ENCODE peak calls at places on chromosomes 1 and 21, in nine cellular contexts. O is HAP-1; P is mesendoderm; W is CD8-positive, alpha-beta T cell; G is right lobe of liver; T is hepatocyte; H is ovary; Q is aorta; C is psoas muscle. A is an unnamed sample.

GRCh38 chr21:16347223-16347622 is 617.4 kb downstream of the USP25 start:
- DNase-seq in W (no peak), H (no peak), G (no peak), P (no peak), C (no peak), O (no peak), Q (no peak), T (no peak), A (no peak)

GRCh38 chr1:228337711-228338520 is 68.7 kb downstream of the TRIM11 start:
- DNase-seq in G (peak; percentile 34), T (no peak), W (no peak), H (peak; percentile 16), C (peak; percentile 63), P (no peak), O (no peak), Q (peak; percentile 38), A (no peak)

GRCh38 chr1:186236921-186237320 is 138.1 kb downstream of the TPR start:
- DNase-seq in P (peak; percentile 73), G (no peak), C (no peak), O (no peak), W (no peak), H (no peak), Q (no peak), T (peak; percentile 43), A (no peak)

GRCh38 chr1:209732725-209733124 is 23.1 kb upstream of the TRAF3IP3 start:
- DNase-seq in T (no peak), G (no peak), Q (no peak), P (no peak), C (no peak), H (no peak), W (no peak), O (no peak), A (no peak)

GRCh38 chr1:228087771-228088251 is 5.3 kb downstream of the ARF1 start:
- DNase-seq in H (peak; percentile 22), T (no peak), W (no peak), C (peak; percentile 53), O (no peak), P (no peak), G (peak; percentile 41), Q (peak; percentile 69), A (no peak)

GRCh38 chr1:106620521-106620954 is 435.9 kb upstream of the PRMT6 start:
- DNase-seq in T (no peak), W (no peak), O (no peak), H (no peak), G (peak; percentile 38), P (no peak), C (no peak), Q (no peak), A (no peak)

GRCh38 chr1:221778535-221779142 is 36.8 kb upstream of the DUSP10 start:
- DNase-seq in P (no peak), H (no peak), W (peak; percentile 23), Q (peak; percentile 55), G (no peak), C (no peak), T (no peak), O (no peak), A (no peak)

GRCh38 chr21:45384656-45385548 is 20.1 kb upstream of the COL18A1 start:
- DNase-seq in G (peak; percentile 33), C (peak; percentile 42), Q (peak; percentile 37), P (no peak), T (no peak), O (no peak), W (no peak), H (peak; percentile 77), A (no peak)

GRCh38 chr1:179968994-179969919 is 14.6 kb downstream of the CEP350 start:
- DNase-seq in G (no peak), Q (no peak), C (no peak), O (no peak), P (no peak), T (no peak), H (no peak), W (no peak), A (no peak)

GRCh38 chr1:201329286-201329685 is 46.0 kb downstream of the PKP1 start:
- DNase-seq in C (no peak), Q (peak; percentile 36), O (no peak), H (no peak), W (no peak), G (peak; percentile 12), T (no peak), P (no peak), A (no peak)

GRCh38 chr1:109385417-109385816 is 12.3 kb downstream of the SORT1 start:
- DNase-seq in W (no peak), C (peak; percentile 65), O (no peak), T (no peak), G (no peak), H (no peak), Q (peak; percentile 56), P (no peak), A (no peak)

DNA sequence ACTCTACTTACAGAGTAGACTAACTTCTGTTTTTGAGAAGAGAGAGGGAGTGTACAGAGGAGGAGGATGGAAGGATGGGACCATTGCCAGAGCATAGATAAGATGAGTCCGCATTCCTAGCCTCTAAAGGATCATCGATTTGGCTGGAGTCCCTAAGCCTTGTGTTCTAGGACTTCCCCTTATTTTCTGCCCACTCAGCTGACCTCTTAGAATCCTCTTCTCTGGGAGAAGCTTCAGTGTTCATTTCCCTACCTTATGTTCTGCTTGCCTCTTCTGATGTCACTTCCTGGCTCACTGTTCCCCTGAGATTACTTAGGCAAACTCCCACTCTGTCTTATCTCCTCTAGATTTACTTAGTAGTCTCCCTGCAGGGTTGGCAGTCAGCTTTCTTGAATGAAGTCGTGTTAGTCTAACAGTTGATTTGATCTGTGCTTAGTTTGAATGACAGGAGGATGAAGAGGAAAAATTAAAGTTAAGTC is 156.7 kb downstream of the SYT2 start:
- DNase-seq in P (peak; percentile 79), O (no peak), W (no peak), T (peak; percentile 45), Q (no peak), G (no peak), H (no peak), C (no peak), A (no peak)
- H3K4me3 ChIP-seq in P (no peak overlapping the region), O (no peak overlapping the region), W (no peak overlapping the region), T (no peak overlapping the region), Q (no peak overlapping the region), G (no peak overlapping the region), H (no peak overlapping the region), C (no peak overlapping the region), A (no peak overlapping the region)

GRCh38 chr1:12181568-12181967 is 14.8 kb downstream of the TNFRSF1B start:
- DNase-seq in W (no peak), O (no peak), H (no peak), Q (no peak), P (no peak), C (no peak), G (no peak), T (no peak), A (no peak)
- H3K4me1 ChIP-seq in W (peaks cover 44% of the 10 kb centered on the region), O (peaks cover 3% of the 10 kb centered on the region), H (peaks cover 15% of the 10 kb centered on the region), Q (no peaks in the 10 kb centered on the region), P (peaks cover 1% of the 10 kb centered on the region), C (peaks cover 21% of the 10 kb centered on the region), G (peaks cover 13% of the 10 kb centered on the region), T (peaks cover 28% of the 10 kb centered on the region), A (peaks cover 82% of the 10 kb centered on the region)

GRCh38 chr1:236065509-236066005 is 667 bp upstream of the NID1 start:
- DNase-seq in T (no peak), O (no peak), G (no peak), C (no peak), Q (no peak), H (no peak), W (no peak), P (peak; percentile 49), A (no peak)

GRCh38 chr1:236066054-236066453 is 1.2 kb upstream of the NID1 start:
- DNase-seq in O (no peak), H (peak; percentile 45), Q (no peak), C (no peak), T (no peak), P (no peak), W (no peak), G (no peak), A (no peak)

GRCh38 chr1:236064674-236065508 is at the start of gene NID1:
- DNase-seq in G (peak; percentile 89), Q (peak; percentile 87), C (peak; percentile 92), W (no peak), H (peak; percentile 94), O (peak; percentile 84), P (peak; percentile 88), T (peak; percentile 87), A (peak; percentile 69)

GRCh38 chr1:236067854-236068454 is 3.1 kb upstream of the NID1 start:
- DNase-seq in C (no peak), Q (no peak), H (no peak), T (no peak), P (no peak), W (no peak), G (no peak), O (peak; percentile 14), A (no peak)

DNA sequence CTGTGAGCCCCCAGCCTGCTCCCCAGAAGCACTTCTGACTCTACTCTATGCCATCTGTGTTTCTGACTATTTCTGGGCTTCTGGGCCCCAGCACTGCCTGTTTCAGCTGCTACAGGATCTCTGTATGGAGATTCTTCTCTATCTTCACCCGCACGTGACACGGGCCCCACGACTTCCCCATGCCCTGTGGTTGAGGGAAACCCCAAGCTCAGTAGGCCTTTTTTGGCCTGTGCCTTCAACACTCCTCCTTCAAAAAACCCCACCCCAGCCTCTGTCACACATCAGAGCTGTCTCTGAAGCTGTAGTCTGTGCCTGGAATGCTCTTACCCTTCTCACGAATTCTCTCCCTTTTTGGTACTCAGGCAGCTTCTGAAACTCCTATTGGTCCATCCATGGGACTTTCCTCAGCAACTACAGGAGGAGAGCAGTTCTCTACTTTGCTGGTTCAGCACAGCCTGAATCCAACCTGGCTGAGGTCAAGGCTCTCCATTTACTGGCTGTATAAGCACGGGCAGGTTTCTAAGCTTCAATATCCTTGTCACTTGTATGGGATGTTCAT is 2.0 kb upstream of the NID1 start:
- DNase-seq in H (no peak), C (peak; percentile 71), T (no peak), Q (peak; percentile 86), P (no peak), G (peak; percentile 66), O (no peak), W (peak; percentile 53), A (peak; percentile 43)
- H3K4me3 ChIP-seq in H (no peak overlapping the region), C (no peak overlapping the region), T (no peak overlapping the region), Q (no peak overlapping the region), P (no peak overlapping the region), G (no peak overlapping the region), O (no peak overlapping the region), W (no peak overlapping the region), A (no peak overlapping the region)

GRCh38 chr1:93672069-93672468 is 9.6 kb downstream of the BCAR3 start:
- DNase-seq in P (no peak), O (no peak), G (no peak), H (peak; percentile 54), Q (peak; percentile 86), C (peak; percentile 58), W (no peak), T (peak; percentile 91), A (peak; percentile 84)

GRCh38 chr1:93668951-93669350 is 12.7 kb downstream of the BCAR3 start:
- DNase-seq in P (no peak), W (no peak), O (no peak), G (no peak), T (no peak), H (no peak), C (no peak), Q (no peak), A (no peak)

GRCh38 chr1:93671090-93671743 is 10.4 kb downstream of the BCAR3 start:
- DNase-seq in P (peak; percentile 85), O (no peak), H (no peak), G (no peak), C (no peak), W (no peak), T (no peak), Q (no peak), A (no peak)

GRCh38 chr1:93669369-93669768 is 12.3 kb downstream of the BCAR3 start:
- DNase-seq in W (no peak), T (no peak), H (no peak), Q (no peak), C (no peak), P (no peak), G (no peak), O (no peak), A (no peak)

GRCh38 chr1:93670141-93670540 is 11.5 kb downstream of the BCAR3 start:
- DNase-seq in G (no peak), C (no peak), Q (no peak), T (no peak), H (peak; percentile 54), W (no peak), O (no peak), P (no peak), A (peak; percentile 52)
- H3K4me1 ChIP-seq in G (no peaks in the 10 kb centered on the region), C (peaks cover 40% of the 10 kb centered on the region), Q (peaks cover 7% of the 10 kb centered on the region), T (peaks cover 83% of the 10 kb centered on the region), H (peaks cover 36% of the 10 kb centered on the region), W (no peaks in the 10 kb centered on the region), O (no peaks in the 10 kb centered on the region), P (peaks cover 25% of the 10 kb centered on the region), A (peaks cover 91% of the 10 kb centered on the region)

A was measured in stomach.